ENCODE peak calls at places on chromosomes 1 and 21, in five cellular contexts. D, A, H, R and P are unnamed samples.

GRCh38 chr1:72064301-72064700 is 218.0 kb downstream of the NEGR1 start:
- DNase-seq in D (no peak), A (no peak), H (no peak), R (no peak), P (no peak)

GRCh38 chr1:181038399-181038873 is 4.7 kb downstream of the MR1 start:
- DNase-seq in D (no peak), A (peak), H (peak), R (peak), P (peak)

GRCh38 chr1:109396971-109397370 is 747 bp downstream of the SORT1 start:
- DNase-seq in D (no peak), A (no peak), H (no peak), R (no peak), P (no peak)

GRCh38 chr1:228114827-228115226 is 5.7 kb upstream of the MRPL55 start:
- DNase-seq in D (no peak), A (no peak), H (no peak), R (no peak), P (no peak)

GRCh38 chr21:34817821-34818662 is 149.2 kb downstream of the CLIC6 start:
- DNase-seq in D (no peak), A (no peak), H (no peak), R (no peak), P (no peak)

GRCh38 chr1:76153856-76154212 is 79.3 kb downstream of the ST6GALNAC3 start:
- DNase-seq in D (no peak), A (no peak), H (no peak), R (no peak), P (no peak)

GRCh38 chr1:227942021-227942715 is 5.6 kb downstream of the WNT9A start:
- DNase-seq in D (no peak), A (no peak), H (no peak), R (no peak), P (no peak)

GRCh38 chr1:175138579-175138978 is 54.0 kb downstream of the KIAA0040 start:
- DNase-seq in D (no peak), A (no peak), H (no peak), R (no peak), P (no peak)

GRCh38 chr1:19374402-19374801 is 62.3 kb downstream of the SLC66A1 start:
- DNase-seq in D (no peak), A (no peak), H (no peak), R (peak), P (no peak)

GRCh38 chr21:20875741-20876140 is 122.5 kb upstream of the NCAM2 start:
- DNase-seq in D (no peak), A (no peak), H (no peak), R (no peak), P (no peak)

GRCh38 chr1:19484338-19484792 is 974 bp downstream of the CAPZB start:
- DNase-seq in D (no peak), A (no peak), H (no peak), R (no peak), P (no peak)

GRCh38 chr1:92883297-92883696 is 51.5 kb downstream of the RPL5 start:
- DNase-seq in D (no peak), A (no peak), H (no peak), R (no peak), P (no peak)

GRCh38 chr1:241525026-241525425 is 5.5 kb upstream of the FH start:
- DNase-seq in D (no peak), A (no peak), H (no peak), R (no peak), P (no peak)

GRCh38 chr1:186841599-186841998 is 12.8 kb downstream of the PLA2G4A start:
- DNase-seq in D (no peak), A (peak), H (peak), R (no peak), P (peak)

GRCh38 chr1:199550384-199551067 is 477.0 kb upstream of the NR5A2 start:
- DNase-seq in D (no peak), A (peak), H (peak), R (no peak), P (peak)

GRCh38 chr1:162889989-162890388 is 29.0 kb upstream of the CCDC190 start:
- DNase-seq in D (no peak), A (no peak), H (peak), R (no peak), P (peak)

GRCh38 chr1:14415396-14415795 is 183.1 kb upstream of the KAZN start:
- DNase-seq in D (no peak), A (no peak), H (no peak), R (peak), P (no peak)

GRCh38 chr1:215669806-215670485 is 102.8 kb downstream of the KCTD3 start:
- DNase-seq in D (peak), A (no peak), H (no peak), R (no peak), P (no peak)

GRCh38 chr1:55631508-55631907 is 416.3 kb upstream of the USP24 start:
- DNase-seq in D (peak), A (peak), H (no peak), R (no peak), P (peak)

GRCh38 chr1:38814984-38815464 is 44.5 kb downstream of the RRAGC start:
- DNase-seq in D (no peak), A (no peak), H (no peak), R (no peak), P (no peak)

GRCh38 chr1:155022927-155023236 is 10.7 kb downstream of the DCST2 start:
- DNase-seq in D (no peak), A (no peak), H (no peak), R (no peak), P (no peak)

GRCh38 chr1:67367370-67368345 is 60.0 kb downstream of the IL12RB2 start:
- DNase-seq in D (no peak), A (peak), H (peak), R (no peak), P (peak)

GRCh38 chr1:41672641-41673313 is 188.3 kb upstream of the EDN2 start:
- DNase-seq in D (no peak), A (no peak), H (peak), R (no peak), P (no peak)

GRCh38 chr1:27940297-27940696 is 5.5 kb downstream of the SMPDL3B start:
- DNase-seq in D (no peak), A (peak), H (no peak), R (peak), P (no peak)

GRCh38 chr1:21639594-21640041 is 29.5 kb downstream of the RAP1GAP start:
- DNase-seq in D (no peak), A (no peak), H (no peak), R (no peak), P (no peak)

GRCh38 chr1:230860617-230861384 is 7.5 kb downstream of the C1orf198 start:
- DNase-seq in D (no peak), A (no peak), H (no peak), R (no peak), P (no peak)
- TF ChIP-seq CTCF in D (no peak), A (no peak), H (no peak), R (peak), P (no peak)

GRCh38 chr1:3746784-3747521 is 5.3 kb upstream of the CCDC27 start:
- DNase-seq in D (peak), A (peak), H (peak), R (peak), P (peak)
- H3K4me3 ChIP-seq in D (peak), A (peak), H (peak), R (peak), P (peak)

GRCh38 chr1:201149400-201149799 is 4.9 kb downstream of the TMEM9 start:
- DNase-seq in D (no peak), A (peak), H (peak), R (no peak), P (peak)
- TF ChIP-seq CTCF in D (peak), A (peak), H (peak), R (peak), P (peak)

GRCh38 chr1:213987876-213988638 is at the start of gene PROX1:
- DNase-seq in D (peak), A (peak), H (peak), R (peak), P (peak)
- H3K4me3 ChIP-seq in D (peak), A (peak), H (peak), R (peak), P (peak)

GRCh38 chr1:23216771-23217420 is 406 bp downstream of the HTR1D start:
- DNase-seq in D (no peak), A (no peak), H (no peak), R (peak), P (no peak)

GRCh38 chr1:23217421-23218115 is at the start of gene HTR1D:
- DNase-seq in D (no peak), A (no peak), H (no peak), R (peak), P (no peak)

GRCh38 chr1:23214640-23215039 is 2.7 kb downstream of the HTR1D start:
- DNase-seq in D (no peak), A (peak), H (no peak), R (no peak), P (no peak)

GRCh38 chr1:23215291-23215690 is 2.0 kb downstream of the HTR1D start:
- DNase-seq in D (no peak), A (no peak), H (no peak), R (no peak), P (no peak)

DNA sequence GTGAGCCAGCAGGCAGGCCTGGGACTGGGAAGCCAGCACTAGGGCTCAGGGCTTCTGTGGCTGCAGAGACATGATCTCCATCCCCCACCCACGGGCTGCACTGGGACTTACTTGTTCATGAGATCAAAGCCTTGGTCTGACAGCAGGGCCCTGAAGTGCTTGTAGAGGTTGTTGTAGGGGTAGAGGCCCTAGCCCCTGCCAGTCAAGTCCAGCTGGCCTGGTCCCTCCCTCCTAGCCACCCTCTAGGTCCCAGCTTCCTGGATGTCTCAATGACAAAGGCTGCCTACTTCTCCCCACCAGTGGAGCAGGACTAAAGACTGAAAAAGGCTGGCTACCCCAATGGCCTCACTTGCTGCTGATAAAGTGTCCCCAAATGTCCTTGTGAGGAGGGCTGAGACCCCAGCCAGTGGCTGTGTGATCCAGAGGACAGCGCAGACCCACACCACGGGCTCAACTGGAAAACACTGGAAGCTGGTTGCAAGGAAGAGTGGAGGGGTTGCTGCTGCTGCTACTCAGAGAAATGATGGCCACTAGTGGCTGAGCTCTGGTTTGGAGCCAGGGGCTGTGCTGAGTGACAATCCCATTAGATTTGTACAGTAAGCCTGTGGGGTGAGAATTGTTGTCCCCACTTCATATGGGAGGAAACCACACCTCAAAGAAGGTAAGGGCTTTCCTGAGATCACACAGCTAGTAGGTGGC is 1.4 kb downstream of the HTR1D start:
- DNase-seq in D (no peak), A (no peak), H (no peak), R (no peak), P (no peak)
- TF ChIP-seq CTCF in D (no peak), A (no peak), H (no peak), R (no peak), P (no peak)